ENCODE peak calls at places on chromosomes 5 and 9, in five cellular contexts. U is HCT116, P is A549, N is breast epithelium, G is right lobe of liver. Z is an unnamed sample.

GRCh38 chr9:70045452-70045851 is 1.8 kb downstream of the MAMDC2 start:
- DNase-seq in N (no peak), G (no peak), U (no peak), P (no peak), Z (no peak)

GRCh38 chr5:36877667-36878420 is 1.3 kb downstream of the NIPBL start:
- DNase-seq in G (no peak), N (no peak), U (peak), P (peak), Z (no peak)

GRCh38 chr5:132001647-132002561 is 9.6 kb downstream of the ACSL6 start:
- DNase-seq in G (no peak), N (no peak), P (no peak), U (peak), Z (no peak)

GRCh38 chr5:6711409-6712135 is 1.7 kb upstream of the TENT4A start:
- DNase-seq in N (no peak), U (no peak), G (no peak), P (no peak), Z (no peak)

GRCh38 chr9:74285075-74285474 is 212.1 kb upstream of the RORB start:
- DNase-seq in U (no peak), G (no peak), P (no peak), N (no peak), Z (no peak)

GRCh38 chr5:98999631-99000030 is 70.8 kb upstream of the CHD1 start:
- DNase-seq in N (no peak), P (no peak), U (no peak), G (no peak), Z (no peak)

GRCh38 chr5:56651893-56652292 is 163.5 kb upstream of the MAP3K1 start:
- DNase-seq in P (no peak), G (no peak), U (no peak), N (no peak), Z (no peak)

GRCh38 chr5:133866160-133866902 is 102.1 kb downstream of the C5orf15 start:
- DNase-seq in U (no peak), N (no peak), G (no peak), P (no peak), Z (no peak)

GRCh38 chr5:84091400-84091799 is 293.3 kb downstream of the EDIL3 start:
- DNase-seq in U (no peak), N (no peak), P (no peak), G (no peak), Z (no peak)

GRCh38 chr9:117551171-117551570 is 136.3 kb upstream of the ASTN2 start:
- DNase-seq in P (no peak), U (no peak), N (no peak), G (no peak), Z (no peak)

GRCh38 chr9:98709968-98710965 is 1.5 kb upstream of the GABBR2 start:
- DNase-seq in N (no peak), U (no peak), G (no peak), P (no peak), Z (no peak)

GRCh38 chr5:35776757-35777156 is 79.9 kb upstream of the IL7R start:
- DNase-seq in N (no peak), P (no peak), G (no peak), U (no peak), Z (no peak)

GRCh38 chr5:154405078-154405792 is 40.6 kb upstream of the SAP30L start:
- DNase-seq in G (peak), P (peak), U (peak), N (peak), Z (peak)

GRCh38 chr9:130237763-130238524 is 27.6 kb upstream of the HMCN2 start:
- DNase-seq in N (no peak), P (no peak), G (peak), U (no peak), Z (no peak)

GRCh38 chr9:130234340-130235260 is 31.0 kb upstream of the HMCN2 start:
- DNase-seq in N (no peak), P (no peak), G (no peak), U (no peak), Z (no peak)

GRCh38 chr9:130237071-130237470 is 28.5 kb upstream of the HMCN2 start:
- DNase-seq in U (no peak), N (no peak), G (no peak), P (no peak), Z (no peak)

GRCh38 chr9:130235558-130236435 is 29.8 kb upstream of the HMCN2 start:
- DNase-seq in G (peak), N (peak), U (no peak), P (peak), Z (peak)

DNA sequence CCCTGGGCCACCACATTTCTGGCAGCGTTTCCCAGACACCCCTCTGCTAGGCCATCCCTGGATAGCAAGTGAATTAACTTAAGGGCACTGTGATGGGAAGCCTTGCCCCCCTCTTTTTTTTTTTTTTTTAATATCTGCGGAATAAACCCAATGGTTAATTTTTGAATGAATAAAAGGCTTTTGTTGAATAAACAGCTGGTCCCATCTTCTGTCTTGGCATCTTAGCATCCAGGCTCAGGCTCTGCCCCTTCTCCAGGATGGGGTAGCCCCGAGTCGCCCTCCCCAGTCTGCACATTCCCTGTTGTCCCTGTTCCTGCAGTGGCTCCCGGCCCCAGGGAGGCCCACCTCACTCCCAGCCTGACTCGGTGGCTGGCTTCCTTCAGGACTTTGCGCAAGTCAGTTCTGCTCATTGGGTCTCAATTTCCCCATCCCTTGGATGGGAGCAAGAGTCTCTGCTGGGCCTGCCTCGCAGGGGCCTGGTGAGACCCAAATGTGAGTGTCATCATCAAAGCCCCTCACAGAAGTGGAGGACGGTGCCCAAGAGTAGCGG is 29.0 kb upstream of the HMCN2 start:
- DNase-seq in U (no peak), G (no peak), P (no peak), N (no peak), Z (no peak)
- TF ChIP-seq POLR2A in U (no peak), G (no peak), P (no peak), N (no peak), Z (no peak)

GRCh38 chr5:149367972-149368645 is 10.3 kb downstream of the PCYOX1L start:
- DNase-seq in N (no peak), P (no peak), G (no peak), U (no peak), Z (no peak)
- H3K4me3 ChIP-seq in N (no peak), P (no peak), G (no peak), U (no peak), Z (no peak)

DNA sequence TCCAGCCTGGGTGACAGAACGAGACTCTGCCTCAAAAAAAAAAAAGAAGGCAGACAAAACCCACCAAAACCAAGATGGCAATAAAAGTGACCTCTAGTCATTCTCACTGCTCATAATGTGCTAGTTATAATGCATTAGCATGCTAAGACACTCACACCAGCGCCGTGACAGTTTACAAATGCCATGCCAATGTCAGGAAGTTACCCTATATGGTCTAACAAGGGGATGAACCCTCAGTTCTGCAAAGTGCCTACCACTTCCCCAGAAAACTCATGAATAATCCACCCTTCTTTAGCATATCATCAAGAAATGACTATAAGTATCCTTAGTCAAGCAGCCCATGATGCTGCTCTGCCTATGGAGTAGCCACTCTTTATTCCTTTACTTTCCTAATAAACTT is 4.6 kb upstream of the BICD2 start:
- DNase-seq in N (no peak), G (no peak), P (no peak), U (no peak), Z (no peak)
- H3K27ac ChIP-seq in N (no peak), G (no peak), P (no peak), U (no peak), Z (no peak)

DNA sequence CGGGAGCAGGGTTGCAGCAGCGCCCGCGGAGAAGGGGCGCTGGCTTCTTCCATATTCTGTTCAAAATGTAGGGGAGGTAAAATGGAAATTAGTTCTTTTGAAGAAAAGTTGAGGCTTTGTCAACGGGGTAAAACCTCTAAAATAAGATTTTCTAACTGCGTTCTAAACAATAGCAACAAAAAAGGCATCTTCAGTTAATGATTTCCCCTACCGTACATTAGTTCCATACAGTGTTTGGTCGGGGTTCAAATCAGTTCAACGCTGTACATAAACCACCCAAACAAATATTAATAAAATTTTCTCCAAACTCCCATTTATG is 343 bp upstream of the FANCC start:
- DNase-seq in U (no peak), N (no peak), P (no peak), G (no peak), Z (no peak)
- TF ChIP-seq POLR2A in U (peak), N (no peak), P (no peak), G (no peak), Z (no peak)

GRCh38 chr9:129667850-129668249 is 2.4 kb downstream of the PRRX2 start:
- DNase-seq in U (no peak), P (no peak), N (no peak), G (no peak), Z (no peak)
- H3K4me3 ChIP-seq in U (no peak), P (no peak), N (peak), G (no peak), Z (no peak)

GRCh38 chr5:78587081-78587774 is 61.3 kb downstream of the LHFPL2 start:
- DNase-seq in G (no peak), N (no peak), U (no peak), P (no peak), Z (no peak)

GRCh38 chr5:78588517-78588916 is 60.1 kb downstream of the LHFPL2 start:
- DNase-seq in G (no peak), U (no peak), P (no peak), N (no peak), Z (no peak)

GRCh38 chr5:78587775-78588291 is 60.7 kb downstream of the LHFPL2 start:
- DNase-seq in U (no peak), P (no peak), N (no peak), G (no peak), Z (no peak)

GRCh38 chr5:78589928-78590327 is 58.6 kb downstream of the LHFPL2 start:
- DNase-seq in P (no peak), N (no peak), U (no peak), G (no peak), Z (no peak)

GRCh38 chr5:78586251-78586650 is 62.3 kb downstream of the LHFPL2 start:
- DNase-seq in P (no peak), U (no peak), N (no peak), G (no peak), Z (no peak)
- H3K27ac ChIP-seq in P (peak), U (no peak), N (peak), G (no peak), Z (no peak)

DNA sequence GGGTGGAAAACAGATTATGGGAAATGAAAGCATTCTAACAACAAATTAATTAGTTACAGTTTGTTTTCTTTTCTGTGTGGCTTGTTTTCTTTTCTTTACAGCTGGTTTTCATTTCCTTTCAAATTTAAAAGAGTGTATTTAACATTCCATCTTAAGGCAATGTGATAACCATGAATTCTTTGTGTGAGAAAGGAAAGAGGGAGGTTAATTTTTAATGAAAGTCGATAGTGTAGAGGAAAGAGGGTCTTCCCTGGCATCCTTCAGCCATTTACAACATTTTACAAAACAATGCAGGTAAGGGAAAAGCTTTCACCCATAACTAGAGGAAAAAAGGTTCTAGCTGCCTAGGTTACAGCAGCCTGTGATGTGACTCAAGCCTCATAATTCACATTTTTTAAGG is 43.9 kb upstream of the IL33 start:
- DNase-seq in G (no peak), P (no peak), N (no peak), U (no peak), Z (no peak)
- TF ChIP-seq POLR2A in G (no peak), P (no peak), N (no peak), U (no peak), Z (no peak)

GRCh38 chr5:10562202-10563131 is 1.4 kb upstream of the ANKRD33B start:
- DNase-seq in G (no peak), N (no peak), U (no peak), P (no peak), Z (no peak)
- H3K4me3 ChIP-seq in G (no peak), N (peak), U (peak), P (peak), Z (peak)

Z was measured in uterus.